ENCODE peak calls at places on chromosomes 2 and 18, in six cellular contexts. One of them, this sample, is unnamed.

GRCh38 chr2:231527091-231527395 is 3.2 kb downstream of the NMUR1 start:
- DNase-seq in Peyer's patch: no peak
- DNase-seq in thyroid gland: no peak
- DNase-seq in right lobe of liver: no peak
- DNase-seq in cardiac muscle cell: no peak
- DNase-seq in epithelial cell of prostate: no peak
- DNase-seq in this sample: no peak

GRCh38 chr2:109702250-109702985 is 88.3 kb downstream of the SOWAHC start:
- DNase-seq in Peyer's patch: no peak
- DNase-seq in thyroid gland: no peak
- DNase-seq in right lobe of liver: no peak
- DNase-seq in cardiac muscle cell: peak
- DNase-seq in epithelial cell of prostate: peak
- DNase-seq in this sample: no peak

GRCh38 chr2:147232225-147232669 is 612.6 kb upstream of the ACVR2A start:
- DNase-seq in Peyer's patch: no peak
- DNase-seq in thyroid gland: no peak
- DNase-seq in right lobe of liver: no peak
- DNase-seq in cardiac muscle cell: no peak
- DNase-seq in epithelial cell of prostate: no peak
- DNase-seq in this sample: no peak

GRCh38 chr2:117068371-117068770 is 746.1 kb upstream of the DDX18 start:
- DNase-seq in Peyer's patch: no peak
- DNase-seq in thyroid gland: no peak
- DNase-seq in right lobe of liver: no peak
- DNase-seq in cardiac muscle cell: no peak
- DNase-seq in epithelial cell of prostate: no peak
- DNase-seq in this sample: no peak

GRCh38 chr2:98601532-98602132 is 6.7 kb downstream of the COA5 start:
- DNase-seq in Peyer's patch: no peak
- DNase-seq in thyroid gland: peak
- DNase-seq in right lobe of liver: no peak
- DNase-seq in cardiac muscle cell: peak
- DNase-seq in epithelial cell of prostate: no peak
- DNase-seq in this sample: no peak

GRCh38 chr2:145543856-145544255 is 1023.9 kb upstream of the ZEB2 start:
- DNase-seq in Peyer's patch: no peak
- DNase-seq in thyroid gland: no peak
- DNase-seq in right lobe of liver: no peak
- DNase-seq in cardiac muscle cell: no peak
- DNase-seq in epithelial cell of prostate: no peak
- DNase-seq in this sample: no peak

GRCh38 chr2:71303849-71304248 is 27.7 kb upstream of the ZNF638 start:
- DNase-seq in Peyer's patch: no peak
- DNase-seq in thyroid gland: no peak
- DNase-seq in right lobe of liver: no peak
- DNase-seq in cardiac muscle cell: no peak
- DNase-seq in epithelial cell of prostate: peak
- DNase-seq in this sample: no peak

GRCh38 chr2:46351388-46352141 is 54.4 kb downstream of the EPAS1 start:
- DNase-seq in Peyer's patch: no peak
- DNase-seq in thyroid gland: no peak
- DNase-seq in right lobe of liver: peak
- DNase-seq in cardiac muscle cell: no peak
- DNase-seq in epithelial cell of prostate: no peak
- DNase-seq in this sample: no peak

GRCh38 chr2:124025896-124026295 is 809 bp downstream of the CNTNAP5 start:
- DNase-seq in Peyer's patch: no peak
- DNase-seq in thyroid gland: no peak
- DNase-seq in right lobe of liver: no peak
- DNase-seq in cardiac muscle cell: no peak
- DNase-seq in epithelial cell of prostate: no peak
- DNase-seq in this sample: no peak

GRCh38 chr2:86193901-86194567 is 1.2 kb downstream of the IMMT start:
- DNase-seq in Peyer's patch: no peak
- DNase-seq in thyroid gland: no peak
- DNase-seq in right lobe of liver: no peak
- DNase-seq in cardiac muscle cell: no peak
- DNase-seq in epithelial cell of prostate: no peak
- DNase-seq in this sample: no peak

GRCh38 chr2:159714586-159714930 is 2.3 kb downstream of the MARCHF7 start:
- DNase-seq in Peyer's patch: no peak
- DNase-seq in thyroid gland: no peak
- DNase-seq in right lobe of liver: no peak
- DNase-seq in cardiac muscle cell: no peak
- DNase-seq in epithelial cell of prostate: no peak
- DNase-seq in this sample: no peak

GRCh38 chr18:11412790-11413189 is 196.6 kb upstream of the SLC35G4 start:
- DNase-seq in Peyer's patch: no peak
- DNase-seq in thyroid gland: no peak
- DNase-seq in right lobe of liver: no peak
- DNase-seq in cardiac muscle cell: no peak
- DNase-seq in epithelial cell of prostate: no peak
- DNase-seq in this sample: no peak

GRCh38 chr2:2191110-2191707 is 139.9 kb downstream of the MYT1L start:
- DNase-seq in Peyer's patch: no peak
- DNase-seq in thyroid gland: no peak
- DNase-seq in right lobe of liver: no peak
- DNase-seq in cardiac muscle cell: no peak
- DNase-seq in epithelial cell of prostate: no peak
- DNase-seq in this sample: no peak

GRCh38 chr2:1777156-1777555 is 32.8 kb upstream of the PXDN start:
- DNase-seq in Peyer's patch: no peak
- DNase-seq in thyroid gland: no peak
- DNase-seq in right lobe of liver: no peak
- DNase-seq in cardiac muscle cell: no peak
- DNase-seq in epithelial cell of prostate: no peak
- DNase-seq in this sample: no peak

GRCh38 chr2:71992036-71992435 is 155.6 kb downstream of the CYP26B1 start:
- DNase-seq in Peyer's patch: no peak
- DNase-seq in thyroid gland: no peak
- DNase-seq in right lobe of liver: no peak
- DNase-seq in cardiac muscle cell: peak
- DNase-seq in epithelial cell of prostate: no peak
- DNase-seq in this sample: no peak

GRCh38 chr2:75025216-75025615 is 66.8 kb downstream of the POLE4 start:
- DNase-seq in Peyer's patch: no peak
- DNase-seq in thyroid gland: no peak
- DNase-seq in right lobe of liver: no peak
- DNase-seq in cardiac muscle cell: no peak
- DNase-seq in epithelial cell of prostate: no peak
- DNase-seq in this sample: no peak

GRCh38 chr18:37435150-37435872 is 130.3 kb downstream of the CELF4 start:
- DNase-seq in Peyer's patch: no peak
- DNase-seq in thyroid gland: no peak
- DNase-seq in right lobe of liver: no peak
- DNase-seq in cardiac muscle cell: no peak
- DNase-seq in epithelial cell of prostate: no peak
- DNase-seq in this sample: no peak

GRCh38 chr2:125172181-125172580 is 1147.1 kb downstream of the CNTNAP5 start:
- DNase-seq in Peyer's patch: no peak
- DNase-seq in thyroid gland: no peak
- DNase-seq in right lobe of liver: no peak
- DNase-seq in cardiac muscle cell: peak
- DNase-seq in epithelial cell of prostate: no peak
- DNase-seq in this sample: no peak

GRCh38 chr2:112047537-112048235 is 7.4 kb upstream of the TMEM87B start:
- DNase-seq in Peyer's patch: no peak
- DNase-seq in thyroid gland: no peak
- DNase-seq in right lobe of liver: no peak
- DNase-seq in cardiac muscle cell: peak
- DNase-seq in epithelial cell of prostate: no peak
- DNase-seq in this sample: no peak

GRCh38 chr18:56488739-56489138 is 149.7 kb downstream of the TXNL1 start:
- DNase-seq in Peyer's patch: no peak
- DNase-seq in thyroid gland: no peak
- DNase-seq in right lobe of liver: no peak
- DNase-seq in cardiac muscle cell: no peak
- DNase-seq in epithelial cell of prostate: no peak
- DNase-seq in this sample: no peak
- H3K27ac ChIP-seq in Peyer's patch: no peak
- H3K27ac ChIP-seq in thyroid gland: no peak
- H3K27ac ChIP-seq in right lobe of liver: no peak
- H3K27ac ChIP-seq in cardiac muscle cell: no peak
- H3K27ac ChIP-seq in epithelial cell of prostate: no peak
- H3K27ac ChIP-seq in this sample: no peak

DNA sequence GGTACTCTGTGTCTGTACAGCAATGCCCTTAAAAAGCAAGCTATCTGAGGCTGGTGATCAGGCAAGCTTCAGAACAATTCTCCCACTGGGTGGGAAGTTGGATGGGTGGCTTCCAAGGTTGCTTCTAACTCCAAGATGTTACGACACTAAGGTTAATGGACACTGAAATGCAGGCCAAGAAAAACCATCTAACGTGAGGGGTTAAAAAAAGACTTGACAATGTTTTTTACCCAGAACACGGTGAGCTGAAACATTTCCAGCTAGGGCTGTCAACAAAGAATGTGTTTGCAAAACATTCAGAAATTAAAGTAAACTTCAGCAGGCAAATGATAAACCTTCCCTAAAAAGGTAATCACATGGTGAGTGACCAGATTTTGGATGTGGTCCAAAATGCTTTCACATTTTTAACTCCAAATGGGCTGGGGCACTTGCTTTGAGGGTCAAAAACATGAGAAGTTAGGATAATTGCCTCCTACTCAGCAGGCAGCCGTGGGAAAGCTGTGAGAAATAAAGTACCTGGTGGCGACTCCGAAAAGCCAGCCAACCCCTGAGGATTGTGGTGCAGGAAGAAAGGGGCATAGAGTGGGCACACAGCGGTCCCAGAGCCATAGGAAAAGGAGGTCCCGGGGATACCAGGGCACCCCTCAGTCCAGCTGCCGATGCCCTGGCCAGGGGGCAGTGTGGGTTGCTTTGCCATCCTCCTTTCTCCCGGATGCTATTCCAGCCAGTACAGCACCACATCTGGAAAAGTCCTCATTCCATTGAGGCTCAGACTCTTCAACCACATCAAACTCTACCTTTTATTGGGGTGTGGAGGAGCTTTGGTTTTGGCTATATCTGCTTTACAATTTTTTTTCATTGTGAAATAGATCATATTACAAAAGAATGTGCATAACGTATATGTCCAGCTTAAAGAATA is 90.0 kb upstream of the ATL2 start:
- DNase-seq in Peyer's patch: no peak
- DNase-seq in thyroid gland: no peak
- DNase-seq in right lobe of liver: no peak
- DNase-seq in cardiac muscle cell: peak
- DNase-seq in epithelial cell of prostate: no peak
- DNase-seq in this sample: no peak
- H3K27ac ChIP-seq in Peyer's patch: no peak
- H3K27ac ChIP-seq in thyroid gland: peak
- H3K27ac ChIP-seq in right lobe of liver: no peak
- H3K27ac ChIP-seq in cardiac muscle cell: no peak
- H3K27ac ChIP-seq in epithelial cell of prostate: no peak
- H3K27ac ChIP-seq in this sample: no peak

GRCh38 chr2:174051741-174052638 is 86.8 kb upstream of the SP3 start:
- DNase-seq in Peyer's patch: no peak
- DNase-seq in thyroid gland: no peak
- DNase-seq in right lobe of liver: no peak
- DNase-seq in cardiac muscle cell: peak
- DNase-seq in epithelial cell of prostate: no peak
- DNase-seq in this sample: no peak

GRCh38 chr2:174053285-174053684 is 88.1 kb upstream of the SP3 start:
- DNase-seq in Peyer's patch: no peak
- DNase-seq in thyroid gland: no peak
- DNase-seq in right lobe of liver: no peak
- DNase-seq in cardiac muscle cell: no peak
- DNase-seq in epithelial cell of prostate: no peak
- DNase-seq in this sample: no peak

GRCh38 chr2:174053784-174054183 is 88.6 kb upstream of the SP3 start:
- DNase-seq in Peyer's patch: no peak
- DNase-seq in thyroid gland: no peak
- DNase-seq in right lobe of liver: no peak
- DNase-seq in cardiac muscle cell: no peak
- DNase-seq in epithelial cell of prostate: no peak
- DNase-seq in this sample: no peak

GRCh38 chr2:174051039-174051438 is 85.9 kb upstream of the SP3 start:
- DNase-seq in Peyer's patch: no peak
- DNase-seq in thyroid gland: no peak
- DNase-seq in right lobe of liver: no peak
- DNase-seq in cardiac muscle cell: no peak
- DNase-seq in epithelial cell of prostate: no peak
- DNase-seq in this sample: no peak

DNA sequence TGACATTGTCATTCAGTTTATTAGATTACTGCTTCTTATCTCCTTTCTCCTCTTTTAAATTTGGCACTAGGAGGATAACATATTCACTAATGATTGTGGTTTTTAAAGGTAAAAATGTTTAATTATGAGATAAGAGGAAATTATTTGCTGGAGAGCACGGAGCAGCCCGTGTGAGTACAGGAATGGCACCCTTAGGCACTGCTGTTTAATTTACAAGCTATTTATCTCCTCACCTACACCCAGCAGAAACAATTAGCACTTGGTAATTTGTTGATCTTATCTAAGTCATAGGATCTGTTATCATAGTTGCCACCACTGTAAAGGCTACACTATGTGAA is 87.4 kb upstream of the SP3 start:
- DNase-seq in Peyer's patch: no peak
- DNase-seq in thyroid gland: no peak
- DNase-seq in right lobe of liver: no peak
- DNase-seq in cardiac muscle cell: no peak
- DNase-seq in epithelial cell of prostate: no peak
- DNase-seq in this sample: no peak
- H3K27ac ChIP-seq in Peyer's patch: no peak
- H3K27ac ChIP-seq in thyroid gland: no peak
- H3K27ac ChIP-seq in right lobe of liver: no peak
- H3K27ac ChIP-seq in cardiac muscle cell: peak
- H3K27ac ChIP-seq in epithelial cell of prostate: no peak
- H3K27ac ChIP-seq in this sample: no peak

GRCh38 chr2:144099746-144100438 is 420.0 kb downstream of the ZEB2 start:
- DNase-seq in Peyer's patch: no peak
- DNase-seq in thyroid gland: no peak
- DNase-seq in right lobe of liver: no peak
- DNase-seq in cardiac muscle cell: peak
- DNase-seq in epithelial cell of prostate: peak
- DNase-seq in this sample: no peak
- H3K27ac ChIP-seq in Peyer's patch: no peak
- H3K27ac ChIP-seq in thyroid gland: no peak
- H3K27ac ChIP-seq in right lobe of liver: no peak
- H3K27ac ChIP-seq in cardiac muscle cell: no peak
- H3K27ac ChIP-seq in epithelial cell of prostate: peak
- H3K27ac ChIP-seq in this sample: peak